ENCODE peak calls at places on chromosomes 5 and 9, in six cellular contexts. A, R, O, Q, Z and W are unnamed samples.

GRCh38 chr9:32351845-32352244 is 32.6 kb upstream of the ACO1 start:
- DNase-seq in A (no peak), R (peak; percentile 41), O (no peak), Q (peak; percentile 24), Z (peak; percentile 21), W (no peak)

GRCh38 chr9:22529426-22530199 is 83.0 kb downstream of the DMRTA1 start:
- DNase-seq in A (no peak), R (no peak), O (no peak), Q (peak; percentile 24), Z (no peak), W (no peak)

GRCh38 chr5:56812110-56812509 is 3.2 kb upstream of the MAP3K1 start:
- DNase-seq in A (no peak), R (no peak), O (no peak), Q (peak; percentile 70), Z (no peak), W (no peak)

GRCh38 chr5:176559683-176560082 is 10.5 kb downstream of the CDHR2 start:
- DNase-seq in A (no peak), R (peak; percentile 50), O (no peak), Q (no peak), Z (no peak), W (no peak)

GRCh38 chr5:114018178-114018577 is 343.7 kb upstream of the KCNN2 start:
- DNase-seq in A (no peak), R (no peak), O (no peak), Q (no peak), Z (no peak), W (no peak)

GRCh38 chr5:109964136-109964535 is 274.4 kb downstream of the MAN2A1 start:
- DNase-seq in A (no peak), R (no peak), O (no peak), Q (peak; percentile 85), Z (no peak), W (no peak)

GRCh38 chr9:133889498-133890301 is 102.4 kb downstream of the VAV2 start:
- DNase-seq in A (no peak), R (no peak), O (no peak), Q (peak; percentile 77), Z (no peak), W (no peak)

GRCh38 chr9:114386886-114387677 is 700 bp downstream of the AKNA start:
- DNase-seq in A (no peak), R (no peak), O (no peak), Q (no peak), Z (peak; percentile 34), W (peak; percentile 65)

GRCh38 chr9:97307500-97308163 is at the start of gene CCDC180:
- DNase-seq in A (no peak), R (no peak), O (no peak), Q (no peak), Z (no peak), W (no peak)

GRCh38 chr5:113427871-113428574 is 6.8 kb downstream of the TSSK1B start:
- DNase-seq in A (no peak), R (no peak), O (no peak), Q (no peak), Z (no peak), W (no peak)

GRCh38 chr5:119879446-119879845 is 250.1 kb downstream of the FAM170A start:
- DNase-seq in A (no peak), R (no peak), O (no peak), Q (no peak), Z (no peak), W (no peak)

GRCh38 chr5:140633081-140633471 is at the start of gene CD14:
- DNase-seq in A (no peak), R (no peak), O (no peak), Q (peak; percentile 51), Z (no peak), W (no peak)

GRCh38 chr9:89639367-89639795 is 34.6 kb downstream of the GADD45G start:
- DNase-seq in A (no peak), R (no peak), O (no peak), Q (no peak), Z (no peak), W (no peak)

GRCh38 chr9:91727316-91727861 is 222.6 kb downstream of the ROR2 start:
- DNase-seq in A (peak; percentile 26), R (peak; percentile 16), O (peak; percentile 44), Q (peak; percentile 68), Z (peak; percentile 79), W (peak; percentile 63)

GRCh38 chr5:31048975-31049290 is 144.6 kb upstream of the CDH6 start:
- DNase-seq in A (no peak), R (no peak), O (no peak), Q (no peak), Z (no peak), W (no peak)

GRCh38 chr9:137310190-137311052 is 8.3 kb upstream of the NRARP start:
- DNase-seq in A (no peak), R (no peak), O (no peak), Q (no peak), Z (no peak), W (no peak)